ENCODE peak calls at places on chromosome 10, in seven cellular contexts. X is suprapubic skin, V is tibial artery, H is adrenal gland, Q is psoas muscle, W is aorta, M is K562. Z is an unnamed sample.

GRCh38 chr10:47410862-47411261 is 26.8 kb upstream of the ZNF488 start:
- DNase-seq in V (peak; percentile 50), H (no peak), Q (no peak), M (no peak), X (no peak), W (no peak), Z (no peak)

GRCh38 chr10:132443605-132443997 is 46.6 kb downstream of the PWWP2B start:
- DNase-seq in Q (no peak), M (peak; percentile 61), V (no peak), W (no peak), H (peak; percentile 68), X (no peak), Z (no peak)

GRCh38 chr10:132411561-132412253 is 14.7 kb downstream of the PWWP2B start:
- DNase-seq in W (no peak), M (no peak), H (peak; percentile 72), X (no peak), V (no peak), Q (no peak), Z (peak; percentile 70)

GRCh38 chr10:104150206-104150605 is 28.2 kb downstream of the SFR1 start:
- DNase-seq in X (no peak), H (no peak), W (no peak), V (no peak), Q (no peak), M (no peak), Z (no peak)

GRCh38 chr10:19212590-19212989 is 164.0 kb downstream of the MALRD1 start:
- DNase-seq in Q (no peak), H (no peak), M (no peak), X (no peak), V (no peak), W (no peak), Z (no peak)

GRCh38 chr10:43105119-43105792 is 28.4 kb downstream of the RET start:
- DNase-seq in W (peak; percentile 79), V (peak; percentile 83), H (peak; percentile 76), X (peak; percentile 87), M (peak; percentile 96), Q (peak; percentile 86), Z (peak; percentile 71)

GRCh38 chr10:6929157-6929830 is 349.2 kb upstream of the PRKCQ start:
- DNase-seq in W (no peak), V (no peak), M (no peak), X (no peak), H (no peak), Q (no peak), Z (no peak)

GRCh38 chr10:131320860-131321604 is 9.5 kb upstream of the TCERG1L start:
- DNase-seq in V (no peak), Q (no peak), M (no peak), W (no peak), H (no peak), X (no peak), Z (no peak)

GRCh38 chr10:123241391-123242141 is 87.4 kb downstream of the BUB3 start:
- DNase-seq in M (no peak), V (no peak), W (no peak), H (no peak), Q (no peak), X (no peak), Z (no peak)

GRCh38 chr10:35237766-35238512 is 98.4 kb upstream of the CCNY start:
- DNase-seq in Q (no peak), V (no peak), H (no peak), M (no peak), X (no peak), W (no peak), Z (no peak)

GRCh38 chr10:52759154-52759553 is 13.4 kb downstream of the MBL2 start:
- DNase-seq in M (no peak), W (no peak), H (no peak), X (no peak), V (no peak), Q (no peak), Z (no peak)

GRCh38 chr10:103933557-103934121 is 15.7 kb upstream of the STN1 start:
- DNase-seq in H (peak; percentile 70), W (no peak), Q (no peak), V (no peak), M (no peak), X (no peak), Z (peak; percentile 60)

GRCh38 chr10:28551086-28551485 is 18.2 kb downstream of the WAC start:
- DNase-seq in W (no peak), Q (no peak), V (no peak), M (no peak), H (no peak), X (no peak), Z (no peak)

GRCh38 chr10:25174461-25175230 is at the start of gene GPR158:
- DNase-seq in X (peak; percentile 82), M (peak; percentile 90), Q (peak; percentile 81), V (peak; percentile 87), W (peak; percentile 92), H (peak; percentile 93), Z (peak; percentile 97)

GRCh38 chr10:77082601-77083252 is 554.9 kb downstream of the KCNMA1 start:
- DNase-seq in V (no peak), M (no peak), H (no peak), W (no peak), X (no peak), Q (no peak), Z (no peak)

GRCh38 chr10:28719789-28720436 is 42.6 kb downstream of the BAMBI start:
- DNase-seq in Q (no peak), W (no peak), M (no peak), X (no peak), V (no peak), H (no peak), Z (no peak)

GRCh38 chr10:9294132-9294663 is 1239.7 kb downstream of the GATA3 start:
- DNase-seq in H (no peak), M (no peak), X (no peak), Q (no peak), V (no peak), W (no peak), Z (no peak)

DNA sequence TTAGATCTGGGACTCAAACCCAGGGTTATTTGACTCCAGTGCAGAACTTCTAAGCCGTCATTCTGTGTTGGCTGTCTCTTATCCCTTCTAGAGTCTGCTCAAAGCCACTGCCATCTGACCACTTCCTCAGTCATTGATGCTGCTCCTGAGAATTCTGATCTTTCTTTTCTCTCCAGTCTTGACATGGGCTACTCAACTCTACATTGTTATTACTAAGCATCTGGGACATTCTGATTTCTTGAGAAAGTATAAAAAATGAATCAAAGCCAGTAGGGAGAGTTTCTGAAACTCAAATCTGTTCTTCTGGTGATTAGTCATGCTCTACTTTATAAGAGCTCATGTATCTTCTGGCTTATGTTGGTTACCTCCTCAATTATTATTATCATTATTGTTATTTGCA is 48.7 kb downstream of the ANK3 start:
- DNase-seq in Q (no peak), H (no peak), V (no peak), M (no peak), X (no peak), W (no peak), Z (no peak)
- H3K27me3 ChIP-seq in Q (no peaks in the 10 kb centered on the region), H (no peaks in the 10 kb centered on the region), V (no peaks in the 10 kb centered on the region), M (no peaks in the 10 kb centered on the region), X (no peaks in the 10 kb centered on the region), W (no peaks in the 10 kb centered on the region), Z (no peaks in the 10 kb centered on the region)

GRCh38 chr10:8032558-8032957 is 21.9 kb upstream of the GATA3 start:
- DNase-seq in H (no peak), V (no peak), M (no peak), Q (no peak), W (no peak), X (no peak), Z (no peak)
- H3K27me3 ChIP-seq in H (peaks cover 44% of the 10 kb centered on the region), V (no peaks in the 10 kb centered on the region), M (peaks cover 43% of the 10 kb centered on the region), Q (peaks cover 87% of the 10 kb centered on the region), W (peaks cover 2% of the 10 kb centered on the region), X (peaks cover 70% of the 10 kb centered on the region), Z (peaks cover 7% of the 10 kb centered on the region)

GRCh38 chr10:63407136-63407662 is 58.6 kb downstream of the JMJD1C start:
- DNase-seq in X (no peak), V (no peak), H (no peak), M (no peak), Q (no peak), W (no peak), Z (no peak)

GRCh38 chr10:63413429-63413828 is 52.3 kb downstream of the JMJD1C start:
- DNase-seq in W (no peak), H (no peak), X (no peak), Q (no peak), V (no peak), M (peak; percentile 29), Z (no peak)

GRCh38 chr10:63410633-63411032 is 55.1 kb downstream of the JMJD1C start:
- DNase-seq in H (no peak), V (no peak), Q (no peak), W (no peak), X (no peak), M (no peak), Z (no peak)

GRCh38 chr10:63412304-63412703 is 53.5 kb downstream of the JMJD1C start:
- DNase-seq in Q (no peak), W (no peak), M (no peak), H (no peak), V (no peak), X (no peak), Z (no peak)

GRCh38 chr10:63409465-63410027 is 56.2 kb downstream of the JMJD1C start:
- DNase-seq in W (no peak), Q (no peak), H (no peak), V (no peak), X (no peak), M (no peak), Z (no peak)
- H3K27me3 ChIP-seq in W (no peaks in the 10 kb centered on the region), Q (no peaks in the 10 kb centered on the region), H (no peaks in the 10 kb centered on the region), V (no peaks in the 10 kb centered on the region), X (no peaks in the 10 kb centered on the region), M (no peaks in the 10 kb centered on the region), Z (no peaks in the 10 kb centered on the region)

DNA sequence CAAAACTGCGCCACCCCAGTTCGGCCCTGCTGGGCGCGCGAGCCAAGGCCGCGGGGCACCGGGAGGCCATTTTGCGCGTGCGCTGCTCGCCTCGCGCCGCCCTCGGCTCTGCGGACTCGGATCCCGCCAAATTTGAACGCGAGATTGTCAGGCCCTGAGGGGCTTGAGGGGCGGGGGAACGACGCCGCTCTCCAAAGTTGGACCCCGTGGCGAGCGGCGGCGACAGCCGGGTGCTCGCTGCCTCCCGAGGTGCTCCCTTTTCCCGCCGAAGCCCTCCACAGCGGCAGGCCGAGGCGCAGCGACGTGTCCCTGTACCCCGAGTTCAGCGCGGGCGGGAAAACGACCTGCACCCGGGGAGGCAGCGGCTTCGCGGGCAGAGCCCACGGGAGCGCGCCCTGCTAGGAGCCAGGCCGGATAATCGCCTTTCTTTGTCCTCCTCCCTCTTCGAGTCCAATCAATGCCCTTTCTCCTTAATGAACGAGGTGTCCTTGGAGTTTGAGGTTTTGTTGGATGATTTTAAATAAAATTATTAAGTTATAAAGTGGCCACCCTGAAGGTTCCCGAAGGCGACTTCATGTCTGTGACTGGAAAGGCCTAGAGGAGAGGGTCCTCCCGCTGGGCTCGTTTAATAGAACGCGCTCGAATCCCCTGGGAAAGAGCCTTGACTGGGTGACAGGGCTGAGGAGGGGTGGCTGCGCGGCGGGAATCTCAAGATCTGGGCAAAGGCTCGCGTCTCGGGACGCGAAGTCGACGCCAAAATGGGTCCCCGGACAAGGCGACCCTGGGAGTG is 10.7 kb upstream of the SPAG6 start:
- DNase-seq in H (no peak), M (no peak), W (peak; percentile 46), V (no peak), X (no peak), Q (peak; percentile 50), Z (peak; percentile 70)
- H3K27me3 ChIP-seq in H (peaks cover 41% of the 10 kb centered on the region), M (no peaks in the 10 kb centered on the region), W (no peaks in the 10 kb centered on the region), V (peaks cover 12% of the 10 kb centered on the region), X (peaks cover 61% of the 10 kb centered on the region), Q (peaks cover 59% of the 10 kb centered on the region), Z (no peaks in the 10 kb centered on the region)

DNA sequence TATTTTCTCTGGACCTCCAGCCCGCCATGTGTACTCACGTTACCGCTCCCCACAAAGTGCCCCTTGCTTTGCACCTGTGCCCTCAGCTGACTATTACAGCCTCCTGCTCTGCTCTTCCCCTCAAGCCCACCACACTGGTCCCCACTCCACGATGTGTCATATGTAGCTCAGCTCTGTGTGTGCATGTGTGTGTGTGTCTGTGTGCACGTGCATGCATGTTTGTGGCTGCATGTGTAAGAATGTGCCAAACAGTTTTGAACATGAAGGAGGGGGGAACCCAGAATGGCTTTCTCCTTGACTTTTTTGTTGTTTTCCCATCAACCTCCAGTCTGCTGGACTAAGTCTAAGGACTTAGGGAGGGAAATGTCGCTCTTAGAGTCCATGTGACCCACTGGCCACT is 54.8 kb upstream of the BTRC start:
- DNase-seq in W (no peak), M (no peak), Q (no peak), H (no peak), X (no peak), V (no peak), Z (no peak)
- H3K27me3 ChIP-seq in W (peaks cover 1% of the 10 kb centered on the region), M (peaks cover 39% of the 10 kb centered on the region), Q (no peaks in the 10 kb centered on the region), H (peaks cover 3% of the 10 kb centered on the region), X (peaks cover 56% of the 10 kb centered on the region), V (no peaks in the 10 kb centered on the region), Z (no peaks in the 10 kb centered on the region)

Z was measured in testis.